ENCODE peak calls at places on chromosomes 16 and 17, in five cellular contexts. One of them, this sample, is unnamed.

GRCh38 chr17:27907976-27908558 is 14.9 kb upstream of the LYRM9 start:
- DNase-seq in H1: no peak
- DNase-seq in neuronal stem cell: no peak
- DNase-seq in trophoblast cell: no peak
- DNase-seq in mesenchymal stem cell: no peak
- DNase-seq in this sample: no peak

GRCh38 chr17:21345236-21345635 is 30.9 kb upstream of the KCNJ12 start:
- DNase-seq in H1: no peak
- DNase-seq in neuronal stem cell: no peak
- DNase-seq in mesenchymal stem cell: no peak
- DNase-seq in trophoblast cell: no peak
- DNase-seq in this sample: no peak

GRCh38 chr17:15981208-15981607 is 18.3 kb downstream of the ZSWIM7 start:
- DNase-seq in mesenchymal stem cell: no peak
- DNase-seq in neuronal stem cell: no peak
- DNase-seq in trophoblast cell: no peak
- DNase-seq in H1: no peak
- DNase-seq in this sample: no peak

GRCh38 chr17:59266748-59267147 is 46.4 kb downstream of the GDPD1 start:
- DNase-seq in neuronal stem cell: no peak
- DNase-seq in trophoblast cell: peak
- DNase-seq in H1: no peak
- DNase-seq in mesenchymal stem cell: no peak
- DNase-seq in this sample: no peak

GRCh38 chr17:83010323-83011200 is 68.8 kb upstream of the METRNL start:
- DNase-seq in trophoblast cell: no peak
- DNase-seq in neuronal stem cell: no peak
- DNase-seq in mesenchymal stem cell: peak
- DNase-seq in H1: peak
- DNase-seq in this sample: no peak

GRCh38 chr17:28968269-28968913 is 17.1 kb upstream of the PHF12 start:
- DNase-seq in trophoblast cell: peak
- DNase-seq in mesenchymal stem cell: no peak
- DNase-seq in neuronal stem cell: peak
- DNase-seq in H1: no peak
- DNase-seq in this sample: peak

GRCh38 chr17:11668633-11669032 is 70.4 kb downstream of the DNAH9 start:
- DNase-seq in H1: no peak
- DNase-seq in neuronal stem cell: no peak
- DNase-seq in trophoblast cell: no peak
- DNase-seq in mesenchymal stem cell: no peak
- DNase-seq in this sample: peak

GRCh38 chr16:35102780-35103403 is 1643.5 kb downstream of the TP53TG3F start:
- DNase-seq in trophoblast cell: no peak
- DNase-seq in H1: no peak
- DNase-seq in neuronal stem cell: no peak
- DNase-seq in mesenchymal stem cell: no peak
- DNase-seq in this sample: no peak

GRCh38 chr17:70169707-70170597 is 620 bp downstream of the KCNJ2 start:
- DNase-seq in H1: no peak
- DNase-seq in mesenchymal stem cell: peak
- DNase-seq in neuronal stem cell: no peak
- DNase-seq in trophoblast cell: peak
- DNase-seq in this sample: no peak

GRCh38 chr17:40342575-40343058 is 21.9 kb downstream of the GJD3 start:
- DNase-seq in trophoblast cell: peak
- DNase-seq in neuronal stem cell: no peak
- DNase-seq in H1: peak
- DNase-seq in mesenchymal stem cell: no peak
- DNase-seq in this sample: no peak

GRCh38 chr16:31177136-31177535 is 2.8 kb upstream of the FUS start:
- DNase-seq in H1: no peak
- DNase-seq in neuronal stem cell: no peak
- DNase-seq in trophoblast cell: no peak
- DNase-seq in mesenchymal stem cell: peak
- DNase-seq in this sample: no peak

GRCh38 chr17:47840742-47841487 is at the start of gene SCRN2:
- DNase-seq in mesenchymal stem cell: peak
- DNase-seq in trophoblast cell: peak
- DNase-seq in neuronal stem cell: peak
- DNase-seq in H1: peak
- DNase-seq in this sample: peak

GRCh38 chr16:35405547-35405946 is 1946.1 kb downstream of the TP53TG3F start:
- DNase-seq in H1: no peak
- DNase-seq in mesenchymal stem cell: no peak
- DNase-seq in trophoblast cell: no peak
- DNase-seq in neuronal stem cell: no peak
- DNase-seq in this sample: no peak

GRCh38 chr16:977096-977701 is 4.4 kb upstream of the SOX8 start:
- DNase-seq in trophoblast cell: no peak
- DNase-seq in neuronal stem cell: no peak
- DNase-seq in H1: no peak
- DNase-seq in mesenchymal stem cell: no peak
- DNase-seq in this sample: no peak

GRCh38 chr17:56975656-56976055 is 2.3 kb upstream of the SCPEP1 start:
- DNase-seq in trophoblast cell: no peak
- DNase-seq in H1: no peak
- DNase-seq in neuronal stem cell: no peak
- DNase-seq in mesenchymal stem cell: no peak
- DNase-seq in this sample: no peak
- H2AFZ ChIP-seq in trophoblast cell: no peak
- H2AFZ ChIP-seq in H1: peak
- H2AFZ ChIP-seq in neuronal stem cell: no peak
- H2AFZ ChIP-seq in mesenchymal stem cell: no peak
- H2AFZ ChIP-seq in this sample: no peak

DNA sequence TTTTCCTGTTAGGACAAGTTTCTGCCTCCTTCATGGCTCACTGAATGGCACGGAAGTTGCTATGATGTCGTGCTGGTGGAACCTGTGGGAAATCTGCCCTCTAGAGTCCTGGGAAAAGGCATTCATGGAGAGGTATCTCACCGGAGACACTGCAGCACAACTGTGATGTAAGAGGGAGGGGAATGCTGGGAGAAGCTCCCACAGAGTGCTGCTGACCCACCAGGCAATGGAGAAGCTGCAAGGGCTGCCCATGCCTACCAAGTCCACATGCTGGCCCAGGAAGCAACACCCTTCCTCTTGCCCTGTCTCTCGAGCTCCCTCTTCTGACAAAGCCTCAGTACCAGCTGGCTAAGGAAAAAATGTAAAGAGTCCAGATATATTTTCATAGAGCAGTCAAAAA is 45.2 kb upstream of the SLC5A11 start:
- DNase-seq in mesenchymal stem cell: peak
- DNase-seq in trophoblast cell: peak
- DNase-seq in H1: no peak
- DNase-seq in neuronal stem cell: no peak
- DNase-seq in this sample: no peak
- H2BK12ac ChIP-seq in mesenchymal stem cell: no peak
- H2BK12ac ChIP-seq in trophoblast cell: no peak
- H2BK12ac ChIP-seq in H1: no peak
- H2BK12ac ChIP-seq in neuronal stem cell: no peak
- H2BK12ac ChIP-seq in this sample: no peak

GRCh38 chr17:50029185-50029584 is 26.7 kb upstream of the ITGA3 start:
- DNase-seq in trophoblast cell: no peak
- DNase-seq in H1: no peak
- DNase-seq in neuronal stem cell: no peak
- DNase-seq in mesenchymal stem cell: no peak
- DNase-seq in this sample: no peak

GRCh38 chr17:50026046-50026675 is 29.7 kb upstream of the ITGA3 start:
- DNase-seq in trophoblast cell: no peak
- DNase-seq in mesenchymal stem cell: no peak
- DNase-seq in neuronal stem cell: no peak
- DNase-seq in H1: no peak
- DNase-seq in this sample: no peak

GRCh38 chr17:50028207-50029120 is 27.4 kb upstream of the ITGA3 start:
- DNase-seq in trophoblast cell: no peak
- DNase-seq in neuronal stem cell: no peak
- DNase-seq in mesenchymal stem cell: peak
- DNase-seq in H1: no peak
- DNase-seq in this sample: peak

GRCh38 chr17:50027639-50028206 is 28.2 kb upstream of the ITGA3 start:
- DNase-seq in neuronal stem cell: no peak
- DNase-seq in H1: no peak
- DNase-seq in mesenchymal stem cell: peak
- DNase-seq in trophoblast cell: peak
- DNase-seq in this sample: peak

DNA sequence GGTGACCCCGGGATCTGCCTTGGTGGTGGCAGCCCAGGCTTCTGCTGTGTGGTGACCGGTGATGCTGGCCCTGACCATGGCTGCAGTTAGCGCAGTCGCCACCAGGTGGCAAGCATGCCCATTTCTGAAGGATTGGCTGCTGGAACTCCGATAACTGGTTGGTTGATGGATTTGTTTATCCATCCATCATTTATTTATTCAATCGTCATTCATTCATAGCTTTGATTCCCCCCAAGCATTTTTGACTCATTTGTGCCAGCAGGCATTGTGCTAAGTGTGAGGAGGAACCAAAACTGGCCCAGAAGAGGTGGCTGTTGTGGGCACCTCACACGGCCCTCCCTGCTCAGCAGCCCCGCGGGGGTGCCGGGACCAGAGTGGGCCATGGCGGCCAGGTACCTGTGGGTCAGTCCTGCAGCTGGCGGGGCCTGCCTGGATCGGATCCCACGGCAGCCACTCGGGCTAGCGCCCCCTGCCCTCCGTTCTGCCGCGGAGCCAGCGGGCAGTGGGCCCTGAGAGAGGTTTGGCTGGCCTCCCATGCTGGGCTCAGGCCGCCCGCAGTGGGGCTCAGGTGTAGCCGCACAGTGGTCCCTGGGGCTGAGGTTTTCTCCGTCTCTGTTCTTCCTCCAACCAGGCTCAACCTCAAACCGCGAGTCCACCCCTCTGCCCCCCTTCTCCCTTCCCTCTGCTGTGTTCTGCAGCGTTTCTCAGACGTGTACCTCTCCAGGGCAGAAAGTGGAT is 28.8 kb upstream of the ITGA3 start:
- DNase-seq in H1: peak
- DNase-seq in neuronal stem cell: peak
- DNase-seq in mesenchymal stem cell: peak
- DNase-seq in trophoblast cell: peak
- DNase-seq in this sample: peak
- H2AFZ ChIP-seq in H1: peak
- H2AFZ ChIP-seq in neuronal stem cell: peak
- H2AFZ ChIP-seq in mesenchymal stem cell: peak
- H2AFZ ChIP-seq in trophoblast cell: no peak
- H2AFZ ChIP-seq in this sample: no peak

GRCh38 chr16:12907670-12908233 is 6.4 kb downstream of the SHISA9 start:
- DNase-seq in neuronal stem cell: no peak
- DNase-seq in mesenchymal stem cell: no peak
- DNase-seq in trophoblast cell: no peak
- DNase-seq in H1: no peak
- DNase-seq in this sample: peak

GRCh38 chr16:12903325-12904040 is 2.1 kb downstream of the SHISA9 start:
- DNase-seq in mesenchymal stem cell: no peak
- DNase-seq in H1: no peak
- DNase-seq in trophoblast cell: no peak
- DNase-seq in neuronal stem cell: no peak
- DNase-seq in this sample: no peak

GRCh38 chr16:12904041-12904671 is 2.8 kb downstream of the SHISA9 start:
- DNase-seq in trophoblast cell: no peak
- DNase-seq in H1: peak
- DNase-seq in neuronal stem cell: no peak
- DNase-seq in mesenchymal stem cell: no peak
- DNase-seq in this sample: peak

GRCh38 chr16:12906271-12906670 is 4.9 kb downstream of the SHISA9 start:
- DNase-seq in neuronal stem cell: no peak
- DNase-seq in H1: no peak
- DNase-seq in mesenchymal stem cell: no peak
- DNase-seq in trophoblast cell: no peak
- DNase-seq in this sample: no peak

GRCh38 chr16:12906765-12907516 is 5.5 kb downstream of the SHISA9 start:
- DNase-seq in mesenchymal stem cell: no peak
- DNase-seq in H1: no peak
- DNase-seq in neuronal stem cell: no peak
- DNase-seq in trophoblast cell: no peak
- DNase-seq in this sample: no peak
- H2BK12ac ChIP-seq in mesenchymal stem cell: no peak
- H2BK12ac ChIP-seq in H1: no peak
- H2BK12ac ChIP-seq in neuronal stem cell: no peak
- H2BK12ac ChIP-seq in trophoblast cell: no peak
- H2BK12ac ChIP-seq in this sample: no peak

DNA sequence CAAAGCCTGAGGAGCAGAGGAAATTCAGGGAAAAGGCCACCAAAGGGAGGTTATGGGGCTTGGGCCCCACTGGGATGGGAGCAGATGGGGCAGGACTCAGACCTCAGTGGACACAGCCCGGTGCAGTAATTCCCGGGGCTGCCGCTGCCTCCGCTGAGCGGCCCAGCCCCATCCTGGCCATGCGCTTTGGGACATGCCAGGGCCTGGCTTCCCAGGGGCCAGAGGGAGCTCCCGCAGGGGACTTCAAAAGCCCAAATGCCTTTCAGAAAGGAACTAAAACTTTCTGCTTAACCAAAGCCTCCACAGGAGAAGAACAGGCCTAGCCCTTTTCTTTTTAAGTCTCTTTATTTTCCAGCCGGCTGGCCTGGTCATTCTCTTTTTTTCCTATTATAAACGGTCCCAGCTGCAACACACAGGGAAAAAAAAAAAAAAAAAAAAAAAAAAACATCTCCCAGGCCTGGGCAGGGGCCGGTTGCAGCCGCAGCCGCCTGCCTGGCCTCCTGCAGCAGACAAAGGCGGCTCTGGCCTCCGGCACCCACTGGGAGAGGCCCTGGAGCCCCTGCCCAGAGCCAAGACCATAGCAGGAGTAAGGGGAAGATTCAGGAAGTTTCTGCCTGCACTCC is 10.7 kb upstream of the ZNF423 start:
- DNase-seq in mesenchymal stem cell: no peak
- DNase-seq in neuronal stem cell: peak
- DNase-seq in trophoblast cell: no peak
- DNase-seq in H1: peak
- DNase-seq in this sample: peak
- H2AFZ ChIP-seq in mesenchymal stem cell: no peak
- H2AFZ ChIP-seq in neuronal stem cell: peak
- H2AFZ ChIP-seq in trophoblast cell: peak
- H2AFZ ChIP-seq in H1: no peak
- H2AFZ ChIP-seq in this sample: no peak

GRCh38 chr16:81469710-81470481 is 25.3 kb downstream of the CMIP start:
- DNase-seq in neuronal stem cell: no peak
- DNase-seq in H1: no peak
- DNase-seq in trophoblast cell: no peak
- DNase-seq in mesenchymal stem cell: no peak
- DNase-seq in this sample: no peak
- H2BK12ac ChIP-seq in neuronal stem cell: no peak
- H2BK12ac ChIP-seq in H1: no peak
- H2BK12ac ChIP-seq in trophoblast cell: no peak
- H2BK12ac ChIP-seq in mesenchymal stem cell: no peak
- H2BK12ac ChIP-seq in this sample: no peak